ENCODE peak calls at places on chromosomes 6 and 20, in four cellular contexts. X, K, I and Z are unnamed samples.

GRCh38 chr6:168525926-168526630 is 85.1 kb downstream of the SMOC2 start:
- DNase-seq in I (no peak), X (no peak), K (no peak), Z (no peak)

GRCh38 chr6:56374841-56375369 is 127.5 kb upstream of the COL21A1 start:
- DNase-seq in I (no peak), K (peak), X (peak), Z (peak)

GRCh38 chr20:6692566-6693168 is 74.8 kb upstream of the BMP2 start:
- DNase-seq in K (peak), X (no peak), I (no peak), Z (no peak)

GRCh38 chr20:46251211-46251673 is 57.1 kb downstream of the CDH22 start:
- DNase-seq in X (no peak), I (no peak), K (no peak), Z (no peak)

GRCh38 chr6:56357616-56358373 is 110.4 kb upstream of the COL21A1 start:
- DNase-seq in K (peak), X (no peak), I (no peak), Z (no peak)

GRCh38 chr20:41669708-41670263 is 51.6 kb upstream of the CHD6 start:
- DNase-seq in I (no peak), X (no peak), K (no peak), Z (no peak)

GRCh38 chr6:38755207-38755606 is 40.1 kb downstream of the DNAH8 start:
- DNase-seq in X (no peak), I (no peak), K (no peak), Z (no peak)

GRCh38 chr20:33518071-33518470 is 28.2 kb downstream of the CBFA2T2 start:
- DNase-seq in K (peak), I (no peak), X (peak), Z (peak)

GRCh38 chr6:15621203-15622044 is 41.4 kb downstream of the DTNBP1 start:
- DNase-seq in X (no peak), I (no peak), K (no peak), Z (no peak)

GRCh38 chr6:32842021-32842650 is 1.7 kb downstream of the PSMB8 start:
- DNase-seq in K (no peak), I (no peak), X (no peak), Z (no peak)
- H3K4me3 ChIP-seq in K (no peak), I (no peak), X (no peak), Z (no peak)

DNA sequence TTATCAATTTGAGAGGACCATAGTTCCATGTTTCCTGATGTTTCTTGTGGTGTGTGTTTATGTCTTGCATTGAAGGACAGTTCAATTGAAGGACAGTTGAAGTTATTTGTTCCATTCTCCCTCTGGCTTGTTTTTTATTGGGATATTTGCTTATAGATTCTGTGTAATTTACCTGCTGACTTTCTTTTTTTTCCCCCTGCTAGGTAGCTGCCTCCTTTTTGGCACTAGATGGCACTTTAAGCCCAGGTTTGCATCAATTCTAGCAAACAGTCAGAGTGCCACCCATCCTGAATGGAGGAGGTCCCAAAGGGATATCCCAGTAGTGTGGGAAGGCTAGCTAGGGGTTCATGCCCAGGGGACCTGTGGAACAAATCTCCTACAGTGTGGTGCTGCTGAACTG is 78.1 kb downstream of the CFAP61 start:
- DNase-seq in K (no peak), I (no peak), X (no peak), Z (no peak)
- TF ChIP-seq CTCF in K (no peak), I (no peak), X (peak), Z (no peak)

GRCh38 chr20:13336308-13337089 is 115.4 kb downstream of the ISM1 start:
- DNase-seq in I (no peak), X (peak), K (peak), Z (no peak)
- H3K4me3 ChIP-seq in I (no peak), X (no peak), K (no peak), Z (no peak)

GRCh38 chr6:75201076-75201475 is 4.8 kb downstream of the COL12A1 start:
- DNase-seq in I (no peak), K (peak), X (no peak), Z (no peak)

GRCh38 chr6:75203721-75204120 is 2.1 kb downstream of the COL12A1 start:
- DNase-seq in X (no peak), K (peak), I (no peak), Z (no peak)

GRCh38 chr6:75199856-75200255 is 6.0 kb downstream of the COL12A1 start:
- DNase-seq in X (no peak), K (peak), I (no peak), Z (no peak)

GRCh38 chr6:75202676-75203131 is 3.1 kb downstream of the COL12A1 start:
- DNase-seq in I (no peak), X (no peak), K (peak), Z (no peak)

GRCh38 chr6:75201901-75202672 is 3.8 kb downstream of the COL12A1 start:
- DNase-seq in X (no peak), K (peak), I (no peak), Z (no peak)
- TF ChIP-seq CTCF in X (no peak), K (peak), I (no peak), Z (peak)

DNA sequence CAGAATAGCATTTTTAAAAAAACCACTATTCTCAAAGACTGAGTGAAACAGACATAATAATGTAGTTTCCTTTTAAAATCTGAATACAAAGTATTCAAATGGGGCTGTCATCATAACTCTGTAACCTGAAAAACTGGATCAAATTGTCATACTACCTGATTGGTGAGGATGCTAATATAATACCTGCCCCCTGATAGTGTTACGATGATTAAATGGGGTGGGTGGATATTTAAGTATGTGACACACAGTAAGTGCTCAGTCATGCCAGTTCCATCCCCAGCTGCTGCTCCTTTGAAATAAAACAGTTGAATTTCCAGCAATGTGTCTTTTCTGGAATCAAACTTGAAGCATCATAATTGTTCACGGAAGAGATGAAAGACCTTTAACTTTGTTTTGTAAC is 8.9 kb downstream of the HTR1B start:
- DNase-seq in X (no peak), I (no peak), K (no peak), Z (no peak)
- H3K4me3 ChIP-seq in X (no peak), I (no peak), K (no peak), Z (no peak)

DNA sequence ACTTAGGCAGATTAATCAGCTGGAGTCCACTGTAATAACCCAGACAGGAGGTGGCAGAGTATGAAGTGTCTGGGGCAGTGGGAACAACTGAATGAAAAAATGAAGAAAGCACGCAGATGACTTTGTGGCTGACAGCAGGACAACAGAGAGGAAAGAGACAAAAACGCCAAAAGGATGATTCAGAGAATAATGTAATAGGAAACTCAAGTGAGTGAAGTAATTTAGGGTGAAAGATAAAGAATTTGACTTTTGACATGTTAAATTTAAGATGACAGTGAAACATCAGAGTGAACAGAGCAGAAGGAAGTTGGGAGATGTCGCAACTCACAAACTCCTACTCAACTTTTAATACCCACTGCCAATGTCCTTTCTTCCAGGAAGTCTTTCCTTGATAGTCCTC is 70.0 kb downstream of the RCAN2 start:
- DNase-seq in K (no peak), I (no peak), X (peak), Z (no peak)
- TF ChIP-seq CTCF in K (no peak), I (no peak), X (no peak), Z (no peak)

DNA sequence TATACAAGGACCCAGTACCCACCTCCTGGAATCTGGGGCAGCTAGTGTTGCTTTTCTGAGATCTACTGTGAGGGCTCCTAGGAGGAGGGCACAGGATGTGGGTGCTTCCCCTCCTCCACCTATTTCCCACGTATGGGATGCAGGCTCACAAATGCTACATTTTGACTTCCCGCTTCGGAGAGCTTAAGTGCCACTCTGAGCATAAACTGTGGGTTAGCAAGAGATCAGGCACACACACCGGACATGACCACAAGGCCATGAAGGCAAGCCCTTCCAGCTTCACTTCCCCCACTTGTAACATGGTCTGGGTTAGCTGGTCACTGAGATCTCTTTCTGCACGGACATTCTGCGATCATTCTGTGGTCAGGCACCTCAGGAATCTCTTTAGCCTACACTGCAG is 15.7 kb upstream of the TGM3 start:
- DNase-seq in I (no peak), K (no peak), X (no peak), Z (no peak)
- H3K4me3 ChIP-seq in I (no peak), K (no peak), X (no peak), Z (no peak)

GRCh38 chr20:50224553-50225255 is 34.1 kb downstream of the CEBPB start:
- DNase-seq in I (no peak), X (peak), K (peak), Z (peak)
- TF ChIP-seq CTCF in I (no peak), X (peak), K (peak), Z (peak)

DNA sequence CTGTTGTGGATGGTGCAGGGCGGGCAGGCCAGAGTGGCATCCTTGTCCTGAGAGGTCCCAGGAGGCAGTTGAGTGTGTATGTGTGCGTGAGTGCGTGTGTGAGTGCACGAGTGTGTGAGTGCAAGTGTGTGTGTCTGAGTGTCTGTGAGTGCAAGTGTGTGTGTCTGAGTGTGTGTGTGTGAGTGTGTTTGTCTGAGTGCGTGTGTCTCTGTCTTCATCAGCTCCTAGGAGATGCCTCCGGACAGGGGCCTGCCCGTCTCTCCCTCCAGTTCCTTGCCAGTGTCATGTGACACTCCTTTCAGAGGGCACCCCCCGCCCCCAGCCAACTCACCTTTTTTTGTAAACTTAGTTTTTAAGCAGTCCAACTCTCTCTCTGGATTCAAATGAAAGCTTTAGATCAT is 12.3 kb downstream of the IGF2R start:
- DNase-seq in X (no peak), I (no peak), K (no peak), Z (no peak)
- H3K4me3 ChIP-seq in X (no peak), I (no peak), K (no peak), Z (no peak)

GRCh38 chr6:17103715-17104114 is 1.9 kb downstream of the STMND1 start:
- DNase-seq in K (no peak), X (no peak), I (no peak), Z (no peak)
- TF ChIP-seq CTCF in K (peak), X (peak), I (no peak), Z (peak)